ENCODE peak calls at places on chromosomes 7 and 10, in seven cellular contexts. Q, Z, V, O, A, N and L are unnamed samples.

GRCh38 chr10:46077141-46077554 is 31.1 kb upstream of the MSMB start:
- DNase-seq in Q (no peak), Z (no peak), V (no peak), O (no peak), A (peak; percentile 12), N (no peak), L (no peak)

GRCh38 chr7:952548-953441 is 1.7 kb downstream of the ADAP1 start:
- DNase-seq in Q (peak; percentile 25), Z (no peak), V (no peak), O (no peak), A (no peak), N (no peak), L (no peak)

GRCh38 chr10:96319754-96320514 is 15.7 kb downstream of the DNTT start:
- DNase-seq in Q (no peak), Z (peak; percentile 3), V (no peak), O (no peak), A (no peak), N (no peak), L (no peak)

GRCh38 chr7:69632280-69632679 is 34.0 kb downstream of the AUTS2 start:
- DNase-seq in Q (no peak), Z (no peak), V (no peak), O (no peak), A (no peak), N (no peak), L (no peak)

GRCh38 chr10:5812283-5813090 is 747 bp downstream of the GDI2 start:
- DNase-seq in Q (peak; percentile 62), Z (peak; percentile 9), V (peak; percentile 41), O (peak; percentile 60), A (no peak), N (peak; percentile 80), L (no peak)

GRCh38 chr10:75568721-75569120 is 137.3 kb downstream of the LRMDA start:
- DNase-seq in Q (no peak), Z (peak; percentile 69), V (no peak), O (no peak), A (no peak), N (no peak), L (no peak)

GRCh38 chr7:98903246-98903645 is 24.9 kb downstream of the TRRAP start:
- DNase-seq in Q (no peak), Z (no peak), V (no peak), O (no peak), A (no peak), N (no peak), L (no peak)

GRCh38 chr7:27155816-27156507 is 513 bp downstream of the HOXA7 start:
- DNase-seq in Q (peak; percentile 24), Z (no peak), V (peak; percentile 12), O (peak; percentile 54), A (no peak), N (peak; percentile 82), L (no peak)

GRCh38 chr7:101273126-101273525 is 28.2 kb upstream of the FIS1 start:
- DNase-seq in Q (no peak), Z (no peak), V (no peak), O (no peak), A (no peak), N (no peak), L (no peak)

GRCh38 chr10:51910189-51910588 is 210.8 kb upstream of the CSTF2T start:
- DNase-seq in Q (no peak), Z (no peak), V (no peak), O (no peak), A (peak; percentile 12), N (no peak), L (no peak)

GRCh38 chr10:1526427-1527055 is 210.8 kb downstream of the ADARB2 start:
- DNase-seq in Q (no peak), Z (no peak), V (no peak), O (no peak), A (no peak), N (no peak), L (no peak)

GRCh38 chr10:34526758-34527730 is 288.1 kb downstream of the PARD3 start:
- DNase-seq in Q (no peak), Z (peak; percentile 99), V (no peak), O (no peak), A (peak; percentile 98), N (no peak), L (no peak)

GRCh38 chr10:2929457-2929856 is 137.9 kb upstream of the PFKP start:
- DNase-seq in Q (no peak), Z (no peak), V (no peak), O (no peak), A (no peak), N (no peak), L (peak; percentile 23)
- H3K9me3 ChIP-seq in Q (no peaks in the 10 kb centered on the region), Z (no peaks in the 10 kb centered on the region), V (no peaks in the 10 kb centered on the region), O (no peaks in the 10 kb centered on the region), A (no peaks in the 10 kb centered on the region), N (no peaks in the 10 kb centered on the region), L (no peaks in the 10 kb centered on the region)

DNA sequence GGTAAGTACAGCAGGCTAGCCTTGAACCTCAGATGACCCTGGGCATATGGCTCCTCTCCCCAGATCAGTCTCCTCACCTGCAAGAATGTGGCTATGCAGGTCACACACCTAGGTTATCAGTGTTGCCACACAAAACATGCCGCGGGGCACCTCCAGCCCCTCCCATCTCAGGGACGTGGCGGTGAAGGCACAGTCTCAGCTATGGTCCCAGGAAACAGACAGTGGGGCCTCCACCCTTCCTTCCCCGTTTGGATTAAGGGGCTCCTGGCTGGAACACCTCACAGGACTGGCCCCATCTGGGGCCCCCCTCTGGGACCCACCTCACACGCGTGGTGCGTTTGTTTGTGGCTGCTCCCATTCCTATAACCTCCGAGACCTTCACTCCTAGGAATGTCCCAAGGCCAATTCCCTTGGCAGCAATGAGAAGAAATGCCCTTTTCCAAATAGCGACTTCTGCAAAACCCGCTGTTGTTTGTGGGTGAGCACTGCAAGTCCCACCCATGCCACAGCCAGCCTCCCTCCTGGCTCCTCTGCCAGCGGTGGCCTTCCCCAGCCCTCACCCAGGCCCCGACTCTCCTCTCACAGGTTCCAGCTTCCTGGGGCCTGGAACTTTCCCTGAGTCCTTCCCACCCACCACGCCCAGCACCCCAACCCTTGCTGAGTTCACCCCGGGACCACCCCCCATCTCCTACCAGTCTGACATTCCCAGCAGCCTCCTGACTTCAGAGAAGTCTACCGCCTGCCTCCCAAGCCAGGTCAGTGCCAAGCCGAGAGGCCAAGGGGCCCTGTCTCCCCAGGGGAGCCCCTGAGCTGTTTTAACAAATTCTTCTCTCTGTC is 17.1 kb downstream of the ZMIZ2 start:
- DNase-seq in Q (no peak), Z (no peak), V (no peak), O (no peak), A (no peak), N (no peak), L (no peak)
- H3K36me3 ChIP-seq in Q (peaks cover 71% of the 10 kb centered on the region), Z (peaks cover 32% of the 10 kb centered on the region), V (peaks cover 57% of the 10 kb centered on the region), O (peaks cover 3% of the 10 kb centered on the region), A (peaks cover 63% of the 10 kb centered on the region), N (peaks cover 67% of the 10 kb centered on the region), L (peaks cover 65% of the 10 kb centered on the region)

GRCh38 chr10:108422286-108422685 is 1257.8 kb upstream of the SORCS1 start:
- DNase-seq in Q (no peak), Z (no peak), V (no peak), O (no peak), A (no peak), N (no peak), L (no peak)

GRCh38 chr10:108424656-108425055 is 1260.2 kb upstream of the SORCS1 start:
- DNase-seq in Q (no peak), Z (peak; percentile 72), V (no peak), O (no peak), A (peak; percentile 54), N (no peak), L (no peak)

GRCh38 chr10:108421256-108421655 is 1256.8 kb upstream of the SORCS1 start:
- DNase-seq in Q (no peak), Z (no peak), V (no peak), O (no peak), A (no peak), N (no peak), L (no peak)

GRCh38 chr10:108427081-108427480 is 1262.6 kb upstream of the SORCS1 start:
- DNase-seq in Q (no peak), Z (peak; percentile 4), V (no peak), O (no peak), A (no peak), N (no peak), L (no peak)
- H3K27ac ChIP-seq in Q (no peak overlapping the region), Z (no peak overlapping the region), V (no peak overlapping the region), O (no peak overlapping the region), A (no peak overlapping the region), N (no peak overlapping the region), L (no peak overlapping the region)

DNA sequence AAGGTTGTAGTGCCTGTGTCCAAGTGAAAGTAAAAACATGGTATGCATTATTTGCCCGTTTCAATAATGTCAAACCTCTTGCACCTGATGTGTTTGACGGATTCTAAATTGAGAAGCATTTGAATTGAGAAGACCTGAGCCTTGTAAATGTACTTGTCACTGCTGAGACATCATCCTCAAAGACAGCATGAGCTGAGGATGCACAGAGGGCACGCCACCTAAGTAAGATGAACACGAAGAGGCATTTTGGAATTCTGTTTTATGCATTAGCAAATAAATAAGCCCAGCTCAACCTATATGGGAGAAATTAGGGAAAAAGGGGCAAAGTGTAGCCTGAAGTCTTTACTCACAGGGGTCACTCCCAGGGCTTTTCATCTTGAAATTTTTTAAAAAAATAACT is 73.8 kb upstream of the SORCS1 start:
- DNase-seq in Q (no peak), Z (no peak), V (no peak), O (no peak), A (no peak), N (no peak), L (no peak)
- H3K9me3 ChIP-seq in Q (no peaks in the 10 kb centered on the region), Z (no peaks in the 10 kb centered on the region), V (no peaks in the 10 kb centered on the region), O (no peaks in the 10 kb centered on the region), A (peaks cover 8% of the 10 kb centered on the region), N (peaks cover 4% of the 10 kb centered on the region), L (no peaks in the 10 kb centered on the region)